ENCODE peak calls at places on chromosomes 6 and 20, in ten cellular contexts. One of them, this sample, is unnamed.

GRCh38 chr20:54550776-54551396 is 75.5 kb downstream of the DOK5 start:
- DNase-seq in HS-5: peak; percentile 79
- DNase-seq in heart left ventricle: no peak
- DNase-seq in WTC11: no peak
- DNase-seq in vagina: no peak
- DNase-seq in CD8-positive, alpha-beta memory T cell: no peak
- DNase-seq in mucosa of gallbladder: no peak
- DNase-seq in left ventricle myocardium inferior: no peak
- DNase-seq in neural crest cell: no peak
- DNase-seq in NAMALWA: no peak
- DNase-seq in this sample: no peak

GRCh38 chr6:165974817-165975216 is 192.8 kb downstream of the TBXT start:
- DNase-seq in HS-5: no peak
- DNase-seq in heart left ventricle: no peak
- DNase-seq in WTC11: no peak
- DNase-seq in vagina: peak; percentile 60
- DNase-seq in CD8-positive, alpha-beta memory T cell: no peak
- DNase-seq in mucosa of gallbladder: no peak
- DNase-seq in left ventricle myocardium inferior: no peak
- DNase-seq in neural crest cell: no peak
- DNase-seq in NAMALWA: no peak
- DNase-seq in this sample: no peak

GRCh38 chr6:90045535-90045934 is 151.3 kb downstream of the GJA10 start:
- DNase-seq in HS-5: no peak
- DNase-seq in heart left ventricle: no peak
- DNase-seq in WTC11: no peak
- DNase-seq in vagina: no peak
- DNase-seq in CD8-positive, alpha-beta memory T cell: no peak
- DNase-seq in mucosa of gallbladder: no peak
- DNase-seq in left ventricle myocardium inferior: no peak
- DNase-seq in neural crest cell: no peak
- DNase-seq in NAMALWA: no peak
- DNase-seq in this sample: no peak

GRCh38 chr6:109623288-109623687 is 67.7 kb downstream of the AK9 start:
- DNase-seq in HS-5: no peak
- DNase-seq in heart left ventricle: no peak
- DNase-seq in WTC11: no peak
- DNase-seq in vagina: no peak
- DNase-seq in CD8-positive, alpha-beta memory T cell: no peak
- DNase-seq in mucosa of gallbladder: no peak
- DNase-seq in left ventricle myocardium inferior: no peak
- DNase-seq in neural crest cell: no peak
- DNase-seq in NAMALWA: no peak
- DNase-seq in this sample: no peak

GRCh38 chr20:14816471-14816870 is 479.1 kb upstream of the FLRT3 start:
- DNase-seq in HS-5: no peak
- DNase-seq in heart left ventricle: no peak
- DNase-seq in WTC11: no peak
- DNase-seq in vagina: no peak
- DNase-seq in CD8-positive, alpha-beta memory T cell: no peak
- DNase-seq in mucosa of gallbladder: no peak
- DNase-seq in left ventricle myocardium inferior: no peak
- DNase-seq in neural crest cell: no peak
- DNase-seq in NAMALWA: no peak
- DNase-seq in this sample: no peak

GRCh38 chr20:45959126-45959525 is 12.9 kb downstream of the ZNF335 start:
- DNase-seq in HS-5: no peak
- DNase-seq in heart left ventricle: no peak
- DNase-seq in WTC11: no peak
- DNase-seq in vagina: no peak
- DNase-seq in CD8-positive, alpha-beta memory T cell: no peak
- DNase-seq in mucosa of gallbladder: no peak
- DNase-seq in left ventricle myocardium inferior: no peak
- DNase-seq in neural crest cell: no peak
- DNase-seq in NAMALWA: no peak
- DNase-seq in this sample: no peak

GRCh38 chr6:160226118-160226541 is 32.5 kb downstream of the SLC22A2 start:
- DNase-seq in HS-5: no peak
- DNase-seq in heart left ventricle: no peak
- DNase-seq in WTC11: no peak
- DNase-seq in vagina: no peak
- DNase-seq in CD8-positive, alpha-beta memory T cell: no peak
- DNase-seq in mucosa of gallbladder: no peak
- DNase-seq in left ventricle myocardium inferior: no peak
- DNase-seq in neural crest cell: no peak
- DNase-seq in NAMALWA: no peak
- DNase-seq in this sample: no peak

GRCh38 chr6:82989891-82990290 is 75.8 kb downstream of the UBE3D start:
- DNase-seq in HS-5: no peak
- DNase-seq in heart left ventricle: no peak
- DNase-seq in WTC11: no peak
- DNase-seq in vagina: no peak
- DNase-seq in CD8-positive, alpha-beta memory T cell: no peak
- DNase-seq in mucosa of gallbladder: no peak
- DNase-seq in left ventricle myocardium inferior: no peak
- DNase-seq in neural crest cell: no peak
- DNase-seq in NAMALWA: no peak
- DNase-seq in this sample: no peak

GRCh38 chr20:9570612-9571011 is 56.2 kb downstream of the LAMP5 start:
- DNase-seq in HS-5: no peak
- DNase-seq in heart left ventricle: no peak
- DNase-seq in WTC11: no peak
- DNase-seq in vagina: no peak
- DNase-seq in CD8-positive, alpha-beta memory T cell: no peak
- DNase-seq in mucosa of gallbladder: no peak
- DNase-seq in left ventricle myocardium inferior: no peak
- DNase-seq in neural crest cell: no peak
- DNase-seq in NAMALWA: no peak
- DNase-seq in this sample: no peak

GRCh38 chr6:136077834-136078576 is 172.1 kb downstream of the MTFR2 start:
- DNase-seq in HS-5: peak; percentile 97
- DNase-seq in heart left ventricle: no peak
- DNase-seq in WTC11: no peak
- DNase-seq in vagina: no peak
- DNase-seq in CD8-positive, alpha-beta memory T cell: no peak
- DNase-seq in mucosa of gallbladder: no peak
- DNase-seq in left ventricle myocardium inferior: no peak
- DNase-seq in neural crest cell: no peak
- DNase-seq in NAMALWA: no peak
- DNase-seq in this sample: no peak

GRCh38 chr20:43393072-43393471 is 64.6 kb upstream of the SRSF6 start:
- DNase-seq in HS-5: no peak
- DNase-seq in heart left ventricle: no peak
- DNase-seq in WTC11: no peak
- DNase-seq in vagina: no peak
- DNase-seq in CD8-positive, alpha-beta memory T cell: no peak
- DNase-seq in mucosa of gallbladder: no peak
- DNase-seq in left ventricle myocardium inferior: no peak
- DNase-seq in neural crest cell: no peak
- DNase-seq in NAMALWA: no peak
- DNase-seq in this sample: no peak

GRCh38 chr6:25286891-25287290 is 7.7 kb downstream of the CARMIL1 start:
- DNase-seq in HS-5: no peak
- DNase-seq in heart left ventricle: no peak
- DNase-seq in WTC11: no peak
- DNase-seq in vagina: no peak
- DNase-seq in CD8-positive, alpha-beta memory T cell: no peak
- DNase-seq in mucosa of gallbladder: no peak
- DNase-seq in left ventricle myocardium inferior: no peak
- DNase-seq in neural crest cell: no peak
- DNase-seq in NAMALWA: no peak
- DNase-seq in this sample: no peak

GRCh38 chr20:16922834-16923233 is 174.7 kb downstream of the OTOR start:
- DNase-seq in HS-5: peak; percentile 88
- DNase-seq in heart left ventricle: no peak
- DNase-seq in WTC11: no peak
- DNase-seq in vagina: no peak
- DNase-seq in CD8-positive, alpha-beta memory T cell: no peak
- DNase-seq in mucosa of gallbladder: no peak
- DNase-seq in left ventricle myocardium inferior: no peak
- DNase-seq in neural crest cell: no peak
- DNase-seq in NAMALWA: no peak
- DNase-seq in this sample: no peak

GRCh38 chr6:34484899-34485298 is 19.0 kb downstream of the PACSIN1 start:
- DNase-seq in HS-5: no peak
- DNase-seq in heart left ventricle: no peak
- DNase-seq in WTC11: no peak
- DNase-seq in vagina: no peak
- DNase-seq in CD8-positive, alpha-beta memory T cell: peak; percentile 45
- DNase-seq in mucosa of gallbladder: no peak
- DNase-seq in left ventricle myocardium inferior: no peak
- DNase-seq in neural crest cell: no peak
- DNase-seq in NAMALWA: peak; percentile 75
- DNase-seq in this sample: peak; percentile 20

GRCh38 chr6:42441661-42442081 is 10.1 kb downstream of the TRERF1 start:
- DNase-seq in HS-5: no peak
- DNase-seq in heart left ventricle: no peak
- DNase-seq in WTC11: peak; percentile 61
- DNase-seq in vagina: no peak
- DNase-seq in CD8-positive, alpha-beta memory T cell: no peak
- DNase-seq in mucosa of gallbladder: no peak
- DNase-seq in left ventricle myocardium inferior: no peak
- DNase-seq in neural crest cell: no peak
- DNase-seq in NAMALWA: no peak
- DNase-seq in this sample: no peak

GRCh38 chr6:43478008-43478372 is 620 bp downstream of the TJAP1 start:
- DNase-seq in HS-5: no peak
- DNase-seq in heart left ventricle: no peak
- DNase-seq in WTC11: no peak
- DNase-seq in vagina: no peak
- DNase-seq in CD8-positive, alpha-beta memory T cell: no peak
- DNase-seq in mucosa of gallbladder: no peak
- DNase-seq in left ventricle myocardium inferior: no peak
- DNase-seq in neural crest cell: no peak
- DNase-seq in NAMALWA: peak; percentile 52
- DNase-seq in this sample: no peak

GRCh38 chr6:82143041-82143481 is 104.5 kb downstream of the IBTK start:
- DNase-seq in HS-5: peak; percentile 48
- DNase-seq in heart left ventricle: peak; percentile 39
- DNase-seq in WTC11: no peak
- DNase-seq in vagina: no peak
- DNase-seq in CD8-positive, alpha-beta memory T cell: no peak
- DNase-seq in mucosa of gallbladder: no peak
- DNase-seq in left ventricle myocardium inferior: no peak
- DNase-seq in neural crest cell: no peak
- DNase-seq in NAMALWA: no peak
- DNase-seq in this sample: no peak

GRCh38 chr20:428658-429200 is 20.6 kb downstream of the RBCK1 start:
- DNase-seq in HS-5: no peak
- DNase-seq in heart left ventricle: no peak
- DNase-seq in WTC11: peak; percentile 56
- DNase-seq in vagina: no peak
- DNase-seq in CD8-positive, alpha-beta memory T cell: no peak
- DNase-seq in mucosa of gallbladder: no peak
- DNase-seq in left ventricle myocardium inferior: no peak
- DNase-seq in neural crest cell: no peak
- DNase-seq in NAMALWA: no peak
- DNase-seq in this sample: no peak

GRCh38 chr20:46715292-46715756 is 5.9 kb downstream of the SLC2A10 start:
- DNase-seq in HS-5: peak; percentile 75
- DNase-seq in heart left ventricle: no peak
- DNase-seq in WTC11: peak; percentile 56
- DNase-seq in vagina: peak; percentile 91
- DNase-seq in CD8-positive, alpha-beta memory T cell: no peak
- DNase-seq in mucosa of gallbladder: peak; percentile 28
- DNase-seq in left ventricle myocardium inferior: no peak
- DNase-seq in neural crest cell: no peak
- DNase-seq in NAMALWA: no peak
- DNase-seq in this sample: no peak

GRCh38 chr6:132693478-132693877 is 20.4 kb downstream of the VNN1 start:
- DNase-seq in HS-5: no peak
- DNase-seq in heart left ventricle: no peak
- DNase-seq in WTC11: no peak
- DNase-seq in vagina: no peak
- DNase-seq in CD8-positive, alpha-beta memory T cell: no peak
- DNase-seq in mucosa of gallbladder: peak; percentile 50
- DNase-seq in left ventricle myocardium inferior: no peak
- DNase-seq in neural crest cell: no peak
- DNase-seq in NAMALWA: no peak
- DNase-seq in this sample: no peak

GRCh38 chr6:112337209-112337638 is 9.9 kb upstream of the RFPL4B start:
- DNase-seq in HS-5: peak; percentile 54
- DNase-seq in heart left ventricle: peak; percentile 62
- DNase-seq in WTC11: peak; percentile 61
- DNase-seq in vagina: no peak
- DNase-seq in CD8-positive, alpha-beta memory T cell: no peak
- DNase-seq in mucosa of gallbladder: peak; percentile 34
- DNase-seq in left ventricle myocardium inferior: peak; percentile 27
- DNase-seq in neural crest cell: peak; percentile 61
- DNase-seq in NAMALWA: peak; percentile 7
- DNase-seq in this sample: no peak

GRCh38 chr20:50517817-50518154 is 7.6 kb downstream of the PTPN1 start:
- DNase-seq in HS-5: no peak
- DNase-seq in heart left ventricle: no peak
- DNase-seq in WTC11: no peak
- DNase-seq in vagina: no peak
- DNase-seq in CD8-positive, alpha-beta memory T cell: no peak
- DNase-seq in mucosa of gallbladder: no peak
- DNase-seq in left ventricle myocardium inferior: no peak
- DNase-seq in neural crest cell: no peak
- DNase-seq in NAMALWA: no peak
- DNase-seq in this sample: no peak

GRCh38 chr20:2838170-2838797 is 2.2 kb downstream of the PCED1A start:
- DNase-seq in HS-5: no peak
- DNase-seq in heart left ventricle: no peak
- DNase-seq in WTC11: no peak
- DNase-seq in vagina: no peak
- DNase-seq in CD8-positive, alpha-beta memory T cell: no peak
- DNase-seq in mucosa of gallbladder: no peak
- DNase-seq in left ventricle myocardium inferior: no peak
- DNase-seq in neural crest cell: no peak
- DNase-seq in NAMALWA: no peak
- DNase-seq in this sample: no peak

GRCh38 chr20:10823585-10823984 is 149.8 kb upstream of the JAG1 start:
- DNase-seq in HS-5: no peak
- DNase-seq in heart left ventricle: no peak
- DNase-seq in WTC11: no peak
- DNase-seq in vagina: no peak
- DNase-seq in CD8-positive, alpha-beta memory T cell: no peak
- DNase-seq in mucosa of gallbladder: no peak
- DNase-seq in left ventricle myocardium inferior: no peak
- DNase-seq in neural crest cell: no peak
- DNase-seq in NAMALWA: no peak
- DNase-seq in this sample: no peak

GRCh38 chr6:143141442-143141841 is 80.8 kb downstream of the AIG1 start:
- DNase-seq in HS-5: no peak
- DNase-seq in heart left ventricle: no peak
- DNase-seq in WTC11: no peak
- DNase-seq in vagina: no peak
- DNase-seq in CD8-positive, alpha-beta memory T cell: no peak
- DNase-seq in mucosa of gallbladder: no peak
- DNase-seq in left ventricle myocardium inferior: no peak
- DNase-seq in neural crest cell: no peak
- DNase-seq in NAMALWA: no peak
- DNase-seq in this sample: no peak

GRCh38 chr20:34216382-34216742 is 24.9 kb upstream of the ASIP start:
- DNase-seq in HS-5: no peak
- DNase-seq in heart left ventricle: no peak
- DNase-seq in WTC11: no peak
- DNase-seq in vagina: no peak
- DNase-seq in CD8-positive, alpha-beta memory T cell: no peak
- DNase-seq in mucosa of gallbladder: no peak
- DNase-seq in left ventricle myocardium inferior: no peak
- DNase-seq in neural crest cell: no peak
- DNase-seq in NAMALWA: no peak
- DNase-seq in this sample: no peak

GRCh38 chr6:139159016-139159415 is 24.1 kb downstream of the HECA start:
- DNase-seq in HS-5: no peak
- DNase-seq in heart left ventricle: no peak
- DNase-seq in WTC11: no peak
- DNase-seq in vagina: no peak
- DNase-seq in CD8-positive, alpha-beta memory T cell: no peak
- DNase-seq in mucosa of gallbladder: no peak
- DNase-seq in left ventricle myocardium inferior: no peak
- DNase-seq in neural crest cell: no peak
- DNase-seq in NAMALWA: no peak
- DNase-seq in this sample: no peak

GRCh38 chr6:33429745-33430042 is 9.8 kb downstream of the SYNGAP1 start:
- DNase-seq in HS-5: no peak
- DNase-seq in heart left ventricle: no peak
- DNase-seq in WTC11: no peak
- DNase-seq in vagina: no peak
- DNase-seq in CD8-positive, alpha-beta memory T cell: no peak
- DNase-seq in mucosa of gallbladder: no peak
- DNase-seq in left ventricle myocardium inferior: no peak
- DNase-seq in neural crest cell: no peak
- DNase-seq in NAMALWA: peak; percentile 43
- DNase-seq in this sample: no peak

This sample was measured in naive thymus-derived CD8-positive, alpha-beta T cell.